ENCODE peak calls at places on chromosomes 11 and 22, in ten cellular contexts. H is stimulated activated CD8-positive, alpha-beta memory T cell treated with anti-CD3 and anti-CD28 coated beads, Interleukin-2, amount 100 ng/mL, for 1 hour; L is lung; C is GM12865; G is GM03348; W is GM23248; T is NAMALWA; D is PC-3; O is heart left ventricle; K is activated B cell treated with CpG ODN at 0.5 μM for 24 hours. Z is an unnamed sample.

GRCh38 chr11:63849691-63850090 is 10.8 kb downstream of the MARK2 start:
- DNase-seq in H (no peak), L (no peak), C (no peak), G (no peak), W (no peak), T (no peak), D (no peak), O (no peak), K (no peak), Z (no peak)

GRCh38 chr22:29397791-29398190 is 9.4 kb upstream of the AP1B1 start:
- DNase-seq in H (no peak), L (no peak), C (no peak), G (no peak), W (no peak), T (no peak), D (no peak), O (no peak), K (no peak), Z (no peak)

GRCh38 chr11:66317766-66318575 is 1.1 kb upstream of the CD248 start:
- DNase-seq in H (peak; percentile 53), L (peak; percentile 60), C (peak; percentile 39), G (peak; percentile 56), W (peak; percentile 92), T (peak; percentile 72), D (no peak), O (peak; percentile 61), K (no peak), Z (no peak)

GRCh38 chr11:70327717-70328116 is 57.2 kb downstream of the PPFIA1 start:
- DNase-seq in H (no peak), L (no peak), C (peak; percentile 84), G (no peak), W (no peak), T (no peak), D (no peak), O (no peak), K (no peak), Z (no peak)

GRCh38 chr11:18540207-18541009 is 13.7 kb upstream of the TSG101 start:
- DNase-seq in H (no peak), L (no peak), C (peak; percentile 32), G (no peak), W (peak; percentile 28), T (peak; percentile 61), D (peak; percentile 57), O (no peak), K (no peak), Z (no peak)

GRCh38 chr11:17014774-17015638 is 792 bp upstream of the PLEKHA7 start:
- DNase-seq in H (no peak), L (no peak), C (peak; percentile 36), G (peak; percentile 32), W (peak; percentile 18), T (peak; percentile 64), D (peak; percentile 83), O (no peak), K (no peak), Z (no peak)

GRCh38 chr11:12213920-12214319 is 103.5 kb downstream of the MICAL2 start:
- DNase-seq in H (no peak), L (no peak), C (no peak), G (peak; percentile 39), W (peak; percentile 43), T (no peak), D (peak; percentile 51), O (no peak), K (no peak), Z (no peak)

GRCh38 chr22:45096256-45096907 is 67.3 kb upstream of the NUP50 start:
- DNase-seq in H (peak; percentile 2), L (peak; percentile 68), C (peak; percentile 58), G (peak; percentile 89), W (peak; percentile 75), T (peak; percentile 69), D (peak; percentile 72), O (peak; percentile 28), K (no peak), Z (no peak)

GRCh38 chr11:20397281-20397680 is 9.8 kb downstream of the PRMT3 start:
- DNase-seq in H (no peak), L (no peak), C (peak; percentile 57), G (peak; percentile 61), W (peak; percentile 75), T (peak; percentile 65), D (peak; percentile 55), O (no peak), K (no peak), Z (no peak)